ENCODE peak calls at places on chromosomes 16 and 17, in six cellular contexts. F is heart right ventricle; L is right lobe of liver; J is CD8-positive, alpha-beta T cell; M is hepatocyte; X is tibial nerve. U is an unnamed sample. For H3K36me3 and H3K4me1, the result is how much of the 10 kb centered on the place peaks cover.

GRCh38 chr17:69533481-69534234 is 119.2 kb downstream of the MAP2K6 start:
- DNase-seq in J (no peak), F (no peak), X (no peak), M (no peak), L (no peak), U (no peak)

GRCh38 chr16:57038151-57038550 is 48.8 kb downstream of the NLRC5 start:
- DNase-seq in M (no peak), F (no peak), L (no peak), X (no peak), J (no peak), U (no peak)

GRCh38 chr16:67378642-67379041 is 14.7 kb downstream of the TPPP3 start:
- DNase-seq in M (no peak), L (no peak), F (no peak), X (no peak), J (no peak), U (no peak)

GRCh38 chr16:89922477-89922883 is 662 bp upstream of the TUBB3 start:
- DNase-seq in J (no peak), X (peak), L (no peak), F (peak), M (peak), U (peak)

GRCh38 chr16:49409121-49409520 is 35.5 kb downstream of the C16orf78 start:
- DNase-seq in F (no peak), J (no peak), L (peak), X (no peak), M (no peak), U (no peak)

GRCh38 chr16:77531741-77532140 is 96.9 kb upstream of the ADAMTS18 start:
- DNase-seq in J (no peak), M (peak), X (no peak), F (no peak), L (no peak), U (no peak)

GRCh38 chr17:35245196-35245486 is 2.3 kb downstream of the SLFN5 start:
- DNase-seq in L (no peak), J (no peak), F (no peak), X (no peak), M (no peak), U (no peak)

GRCh38 chr16:11796227-11797165 is 562 bp downstream of the ZC3H7A start:
- DNase-seq in X (peak), L (peak), M (peak), J (no peak), F (peak), U (peak)

GRCh38 chr16:30076276-30076791 is 540 bp downstream of the PPP4C start:
- DNase-seq in J (no peak), X (no peak), M (no peak), F (no peak), L (peak), U (no peak)

GRCh38 chr17:4003501-4004421 is 39.5 kb upstream of the ATP2A3 start:
- DNase-seq in L (peak), X (no peak), M (peak), F (no peak), J (no peak), U (no peak)

GRCh38 chr17:45262516-45263476 is 902 bp upstream of the SPATA32 start:
- DNase-seq in X (no peak), M (no peak), F (no peak), J (no peak), L (peak), U (no peak)

GRCh38 chr17:80848449-80849102 is 143.1 kb upstream of the CHMP6 start:
- DNase-seq in M (no peak), F (no peak), J (no peak), L (peak), X (no peak), U (no peak)

GRCh38 chr16:13923703-13924298 is 3.8 kb downstream of the ERCC4 start:
- DNase-seq in F (no peak), J (no peak), X (no peak), M (peak), L (no peak), U (peak)

GRCh38 chr17:2980211-2980903 is 83.0 kb downstream of the OR1D5 start:
- DNase-seq in M (no peak), F (no peak), X (no peak), L (peak), J (no peak), U (no peak)

GRCh38 chr16:89974860-89975259 is 26.3 kb downstream of the DEF8 start:
- DNase-seq in M (no peak), F (no peak), L (no peak), X (no peak), J (no peak), U (no peak)

GRCh38 chr17:31200287-31200686 is 96.8 kb downstream of the OMG start:
- DNase-seq in M (no peak), X (no peak), F (no peak), J (no peak), L (no peak), U (no peak)

GRCh38 chr17:2051388-2052237 is 3.3 kb upstream of the HIC1 start:
- DNase-seq in L (no peak), M (no peak), F (no peak), X (no peak), J (no peak), U (no peak)

DNA sequence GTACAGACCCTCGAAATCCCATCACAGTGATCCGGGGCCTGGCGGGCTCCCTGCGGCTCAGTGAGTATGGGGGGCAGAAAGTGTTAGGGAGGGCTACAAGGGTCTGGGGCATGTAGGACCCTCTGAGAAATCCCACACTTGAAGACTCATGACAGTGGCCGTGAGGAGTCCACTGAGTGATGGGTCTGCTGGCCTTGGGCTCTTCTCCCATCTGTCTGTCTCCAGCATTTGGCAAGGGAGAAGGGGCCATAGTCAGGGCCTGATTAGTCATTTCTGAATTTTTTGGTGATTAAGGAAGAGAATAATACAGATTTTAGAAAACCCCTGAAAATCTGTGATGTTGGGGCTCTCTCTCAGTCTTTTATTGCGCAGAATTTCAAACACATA is 4.8 kb upstream of the TMEM88 start:
- DNase-seq in L (no peak), M (no peak), X (no peak), J (no peak), F (no peak), U (no peak)
- H3K36me3 ChIP-seq in L (under half), M (under half), X (under half), J (under half), F (half or more), U (half or more)

DNA sequence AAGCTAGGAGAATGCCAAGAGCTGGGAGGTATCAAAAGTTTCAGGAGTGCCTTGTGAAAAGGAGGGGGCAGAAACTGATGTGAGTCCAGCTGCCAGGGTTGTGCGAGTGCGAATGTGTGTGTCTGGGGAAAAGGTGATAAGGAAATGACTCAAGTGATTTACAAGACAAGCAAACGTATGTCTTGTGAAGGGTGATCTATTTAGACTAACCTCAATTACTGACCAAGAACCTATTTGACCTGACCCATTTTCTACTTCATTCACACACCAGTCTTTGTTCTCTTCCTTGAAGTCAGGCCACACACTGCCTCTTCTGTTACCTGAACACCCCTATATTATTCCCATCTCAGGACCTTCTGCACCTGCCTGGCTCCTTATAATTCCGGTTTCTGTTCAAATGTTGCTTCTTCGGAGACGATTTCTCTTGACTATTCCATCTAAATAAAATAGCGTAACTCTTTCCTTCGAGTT is 1.0 kb downstream of the GDE1 start:
- DNase-seq in J (no peak), F (no peak), M (peak), X (no peak), L (no peak), U (peak)
- H3K4me1 ChIP-seq in J (under half), F (half or more), M (under half), X (under half), L (under half), U (under half)

DNA sequence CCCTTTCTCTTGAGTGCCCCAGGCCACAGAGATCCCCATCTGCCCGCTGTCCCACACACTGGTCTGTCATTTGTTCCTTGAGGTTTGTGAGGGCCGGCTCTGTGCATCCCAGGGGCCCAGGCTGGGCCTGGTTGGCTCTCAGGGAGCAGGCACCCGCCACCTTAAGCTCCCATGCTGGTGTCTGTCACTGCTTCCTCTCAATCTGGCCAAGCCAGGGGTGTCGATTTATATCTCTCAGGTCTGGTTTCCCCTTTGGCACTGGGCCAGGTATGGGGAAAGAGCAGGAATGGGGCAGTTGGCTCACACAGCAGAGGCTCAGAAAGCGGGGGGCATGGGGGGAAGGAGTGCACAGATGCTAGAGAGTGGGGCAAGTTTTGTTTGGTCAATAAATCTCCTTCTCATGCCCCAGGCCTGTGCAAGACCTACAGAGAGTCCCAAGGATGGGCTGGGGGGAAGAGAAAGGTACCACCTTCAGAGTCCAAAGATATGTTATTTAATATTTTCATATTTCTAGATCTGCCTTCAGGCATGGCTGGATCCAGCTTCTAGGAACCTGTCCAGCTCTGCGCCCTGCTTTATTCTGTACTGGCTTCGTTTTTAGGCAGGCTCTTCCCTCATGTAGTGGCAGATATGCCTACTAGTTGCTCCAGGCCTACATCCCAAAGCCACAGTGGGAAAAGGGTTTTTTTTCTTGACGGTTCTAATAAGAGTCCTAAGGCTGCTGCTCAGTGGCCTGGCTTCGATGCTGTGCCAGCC is 34.3 kb downstream of the IL4R start:
- DNase-seq in J (no peak), F (no peak), M (no peak), X (no peak), L (no peak), U (no peak)
- H3K36me3 ChIP-seq in J (half or more), F (half or more), M (under half), X (under half), L (half or more), U (half or more)

GRCh38 chr16:81681311-81681710 is 97.8 kb upstream of the PLCG2 start:
- DNase-seq in X (no peak), M (no peak), L (no peak), F (no peak), J (no peak), U (no peak)
- H3K4me1 ChIP-seq in X (under half), M (under half), L (under half), F (under half), J (under half), U (under half)

DNA sequence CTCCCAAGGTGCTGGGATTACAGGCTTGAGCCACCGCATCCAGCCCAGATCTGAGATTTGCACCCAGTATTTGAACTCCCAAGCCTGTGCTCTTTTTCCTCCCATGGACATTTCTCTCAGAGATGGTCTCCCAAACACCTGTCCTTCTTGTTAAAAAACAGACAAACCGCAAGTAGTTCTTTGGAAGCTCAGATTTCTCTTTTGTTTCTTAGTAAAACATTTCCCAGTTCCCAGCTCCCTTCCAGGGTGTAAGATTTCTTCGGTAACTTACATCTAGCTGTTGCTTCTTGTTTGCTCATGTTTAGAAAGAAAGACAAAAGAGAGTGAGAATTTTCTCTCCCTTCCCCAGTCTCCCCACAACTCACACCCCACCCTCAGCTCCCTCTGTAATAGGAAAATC is 36.2 kb downstream of the IL4R start:
- DNase-seq in F (no peak), X (no peak), M (no peak), L (no peak), J (no peak), U (no peak)
- H3K36me3 ChIP-seq in F (half or more), X (under half), M (under half), L (half or more), J (half or more), U (half or more)

U was measured in OCI-LY7.